ENCODE peak calls at places on chromosomes 11 and 22, in six cellular contexts. G, U, Z, I, Y and B are unnamed samples.
A peak's percentile ranks its signal among the peaks of the same experiment; 100 is the strongest.

GRCh38 chr11:76769645-76770586 is 13.2 kb upstream of the TSKU start:
- DNase-seq in G (no peak), U (no peak), Z (no peak), I (no peak), Y (no peak), B (peak; percentile 82)

GRCh38 chr11:66892926-66893325 is 36.1 kb downstream of the LRFN4 start:
- DNase-seq in G (no peak), U (no peak), Z (no peak), I (no peak), Y (no peak), B (no peak)

GRCh38 chr11:13595166-13595565 is 73.3 kb upstream of the FAR1 start:
- DNase-seq in G (no peak), U (no peak), Z (no peak), I (no peak), Y (no peak), B (no peak)

GRCh38 chr11:129705341-129705740 is 110.3 kb upstream of the TMEM45B start:
- DNase-seq in G (no peak), U (no peak), Z (no peak), I (no peak), Y (no peak), B (no peak)

GRCh38 chr11:64250875-64251721 is at the start of gene PLCB3:
- DNase-seq in G (peak; percentile 85), U (peak; percentile 45), Z (no peak), I (no peak), Y (peak; percentile 85), B (peak; percentile 89)

GRCh38 chr11:61885784-61886580 is 5.4 kb downstream of the FADS3 start:
- DNase-seq in G (no peak), U (no peak), Z (no peak), I (no peak), Y (no peak), B (no peak)

GRCh38 chr11:120563698-120564572 is 52.4 kb downstream of the GRIK4 start:
- DNase-seq in G (peak; percentile 81), U (no peak), Z (peak; percentile 15), I (no peak), Y (no peak), B (peak; percentile 82)

GRCh38 chr11:15663778-15664218 is 549.1 kb downstream of the INSC start:
- DNase-seq in G (no peak), U (no peak), Z (no peak), I (peak; percentile 20), Y (no peak), B (peak; percentile 79)

GRCh38 chr22:43789452-43789851 is 22.7 kb downstream of the EFCAB6 start:
- DNase-seq in G (no peak), U (no peak), Z (peak; percentile 47), I (no peak), Y (no peak), B (peak; percentile 77)

GRCh38 chr11:12121504-12121903 is 11.1 kb downstream of the MICAL2 start:
- DNase-seq in G (no peak), U (no peak), Z (no peak), I (no peak), Y (no peak), B (no peak)

GRCh38 chr11:123479048-123479837 is 49.2 kb downstream of the GRAMD1B start:
- DNase-seq in G (no peak), U (no peak), Z (no peak), I (no peak), Y (no peak), B (no peak)

GRCh38 chr11:30984442-30984816 is 385.1 kb downstream of the DCDC1 start:
- DNase-seq in G (no peak), U (no peak), Z (peak; percentile 28), I (no peak), Y (no peak), B (no peak)

GRCh38 chr22:20080445-20080775 is 369 bp downstream of the DGCR8 start:
- DNase-seq in G (peak; percentile 89), U (peak; percentile 60), Z (peak; percentile 51), I (no peak), Y (peak; percentile 79), B (peak; percentile 88)

GRCh38 chr11:9351321-9351881 is 33.1 kb upstream of the IPO7 start:
- DNase-seq in G (no peak), U (no peak), Z (no peak), I (no peak), Y (no peak), B (no peak)

GRCh38 chr22:37545703-37546435 is 14.4 kb upstream of the CDC42EP1 start:
- DNase-seq in G (peak; percentile 95), U (no peak), Z (peak; percentile 97), I (peak; percentile 80), Y (peak; percentile 96), B (peak; percentile 98)

GRCh38 chr11:77457340-77457739 is 16.6 kb downstream of the PAK1 start:
- DNase-seq in G (no peak), U (no peak), Z (no peak), I (peak; percentile 80), Y (no peak), B (no peak)

GRCh38 chr11:34343153-34343552 is 14.7 kb downstream of the ABTB2 start:
- DNase-seq in G (no peak), U (no peak), Z (peak; percentile 91), I (no peak), Y (no peak), B (no peak)

GRCh38 chr11:19455731-19456130 is 215.0 kb upstream of the E2F8 start:
- DNase-seq in G (no peak), U (no peak), Z (peak; percentile 11), I (peak; percentile 32), Y (no peak), B (no peak)

GRCh38 chr11:84522331-84522730 is 1104.8 kb downstream of the DLG2 start:
- DNase-seq in G (no peak), U (no peak), Z (peak; percentile 19), I (no peak), Y (no peak), B (no peak)

GRCh38 chr11:90434858-90435257 is 212.0 kb upstream of the CHORDC1 start:
- DNase-seq in G (no peak), U (no peak), Z (no peak), I (peak; percentile 5), Y (no peak), B (no peak)

GRCh38 chr22:40806711-40807110 is 12.4 kb downstream of the SLC25A17 start:
- DNase-seq in G (no peak), U (no peak), Z (no peak), I (no peak), Y (no peak), B (no peak)

GRCh38 chr22:22674473-22674872 is 30.1 kb downstream of the GGTLC2 start:
- DNase-seq in G (no peak), U (no peak), Z (no peak), I (no peak), Y (no peak), B (no peak)

GRCh38 chr11:131409307-131409706 is 38.9 kb downstream of the NTM start:
- DNase-seq in G (no peak), U (no peak), Z (no peak), I (no peak), Y (no peak), B (no peak)

GRCh38 chr11:117217141-117217609 is 14.7 kb downstream of the PCSK7 start:
- DNase-seq in G (peak; percentile 69), U (no peak), Z (no peak), I (no peak), Y (no peak), B (peak; percentile 33)

GRCh38 chr22:46064966-46065666 is 85.2 kb upstream of the PPARA start:
- DNase-seq in G (peak; percentile 30), U (no peak), Z (peak; percentile 54), I (no peak), Y (no peak), B (no peak)

GRCh38 chr11:3959015-3959917 is 103.8 kb downstream of the STIM1 start:
- DNase-seq in G (no peak), U (no peak), Z (peak; percentile 77), I (no peak), Y (no peak), B (no peak)

GRCh38 chr11:92550411-92550810 is 325.8 kb downstream of the FAT3 start:
- DNase-seq in G (no peak), U (no peak), Z (no peak), I (peak; percentile 58), Y (no peak), B (no peak)

GRCh38 chr11:2827256-2827655 is 58.3 kb downstream of the CDKN1C start:
- DNase-seq in G (peak; percentile 69), U (no peak), Z (peak; percentile 21), I (no peak), Y (peak; percentile 54), B (peak; percentile 66)